ENCODE peak calls at places on chromosomes 7 and 10, in eight cellular contexts. M, I, C, J, R, B, V and L are unnamed samples.
A peak's percentile ranks its signal among the peaks of the same experiment; 100 is the strongest.

GRCh38 chr7:304574-305409 is 14.8 kb downstream of the FOXL3 start:
- DNase-seq in M (no peak), I (no peak), C (peak; percentile 41), J (no peak), R (no peak), B (no peak), V (no peak), L (no peak)

GRCh38 chr7:116353614-116354013 is 143.3 kb downstream of the TES start:
- DNase-seq in M (no peak), I (no peak), C (no peak), J (peak; percentile 77), R (no peak), B (peak; percentile 67), V (peak; percentile 62), L (no peak)

GRCh38 chr7:17501461-17502208 is 203.2 kb downstream of the AHR start:
- DNase-seq in M (peak; percentile 67), I (peak; percentile 57), C (no peak), J (no peak), R (no peak), B (no peak), V (no peak), L (no peak)

GRCh38 chr10:112859793-112860192 is 90.3 kb upstream of the TCF7L2 start:
- DNase-seq in M (no peak), I (no peak), C (no peak), J (no peak), R (no peak), B (no peak), V (no peak), L (no peak)

GRCh38 chr7:27254625-27255024 is 12.0 kb downstream of the EVX1 start:
- DNase-seq in M (no peak), I (no peak), C (no peak), J (no peak), R (no peak), B (no peak), V (no peak), L (no peak)

GRCh38 chr10:123213192-123213591 is 59.0 kb downstream of the BUB3 start:
- DNase-seq in M (no peak), I (no peak), C (no peak), J (no peak), R (no peak), B (no peak), V (no peak), L (no peak)

GRCh38 chr10:62613429-62613828 is 191.1 kb upstream of the ADO start:
- DNase-seq in M (peak; percentile 61), I (peak; percentile 60), C (no peak), J (no peak), R (no peak), B (no peak), V (no peak), L (no peak)

GRCh38 chr7:21504021-21504420 is 38.8 kb upstream of the DNAH11 start:
- DNase-seq in M (no peak), I (no peak), C (no peak), J (peak; percentile 11), R (no peak), B (no peak), V (no peak), L (no peak)

GRCh38 chr7:87146740-87147386 is 5.4 kb upstream of the DMTF1 start:
- DNase-seq in M (no peak), I (no peak), C (peak; percentile 78), J (peak; percentile 6), R (peak; percentile 59), B (no peak), V (no peak), L (no peak)

GRCh38 chr10:60235001-60235400 is 154.7 kb downstream of the ANK3 start:
- DNase-seq in M (peak; percentile 64), I (peak; percentile 75), C (no peak), J (no peak), R (no peak), B (no peak), V (peak; percentile 42), L (no peak)

GRCh38 chr10:110918633-110919348 is at the start of gene BBIP1:
- DNase-seq in M (peak; percentile 100), I (peak; percentile 100), C (peak; percentile 99), J (no peak), R (no peak), B (no peak), V (no peak), L (peak; percentile 92)

GRCh38 chr7:116952640-116953371 is 495 bp upstream of the ST7 start:
- DNase-seq in M (peak; percentile 50), I (peak; percentile 41), C (no peak), J (peak; percentile 85), R (peak; percentile 71), B (peak; percentile 81), V (peak; percentile 54), L (peak; percentile 72)

GRCh38 chr10:132443605-132443997 is 46.6 kb downstream of the PWWP2B start:
- DNase-seq in M (peak; percentile 37), I (peak; percentile 40), C (peak; percentile 93), J (peak; percentile 42), R (no peak), B (no peak), V (no peak), L (no peak)

GRCh38 chr10:131736321-131736980 is 164.4 kb upstream of the PPP2R2D start:
- DNase-seq in M (no peak), I (no peak), C (peak; percentile 69), J (no peak), R (peak; percentile 25), B (no peak), V (no peak), L (peak; percentile 61)

GRCh38 chr10:36183726-36184125 is 541.6 kb upstream of the FZD8 start:
- DNase-seq in M (no peak), I (no peak), C (no peak), J (no peak), R (no peak), B (no peak), V (no peak), L (no peak)

GRCh38 chr10:86868353-86868752 is 89.1 kb downstream of the MMRN2 start:
- DNase-seq in M (peak; percentile 64), I (no peak), C (no peak), J (no peak), R (peak; percentile 94), B (no peak), V (peak; percentile 46), L (peak; percentile 79)

GRCh38 chr10:102762401-102763015 is 18.8 kb downstream of the WBP1L start:
- DNase-seq in M (no peak), I (no peak), C (no peak), J (no peak), R (no peak), B (no peak), V (no peak), L (no peak)

GRCh38 chr7:150371996-150372270 is 3.3 kb downstream of the REPIN1 start:
- DNase-seq in M (no peak), I (no peak), C (no peak), J (no peak), R (peak; percentile 44), B (no peak), V (no peak), L (no peak)

GRCh38 chr7:137579913-137580640 is 236.5 kb upstream of the PTN start:
- DNase-seq in M (peak; percentile 95), I (peak; percentile 83), C (no peak), J (no peak), R (no peak), B (no peak), V (no peak), L (no peak)

GRCh38 chr10:4771554-4772201 is 54.3 kb upstream of the AKR1E2 start:
- DNase-seq in M (peak; percentile 88), I (peak; percentile 90), C (no peak), J (no peak), R (no peak), B (no peak), V (no peak), L (no peak)

GRCh38 chr7:130384371-130384801 is 4.1 kb downstream of the CPA1 start:
- DNase-seq in M (no peak), I (no peak), C (no peak), J (no peak), R (no peak), B (peak; percentile 43), V (no peak), L (no peak)

GRCh38 chr7:8434290-8435002 is 1.0 kb downstream of the NXPH1 start:
- DNase-seq in M (no peak), I (no peak), C (peak; percentile 40), J (no peak), R (peak; percentile 79), B (no peak), V (no peak), L (peak; percentile 68)

GRCh38 chr7:141294122-141294829 is 220.4 kb downstream of the TMEM178B start:
- DNase-seq in M (no peak), I (no peak), C (no peak), J (no peak), R (no peak), B (no peak), V (no peak), L (no peak)

GRCh38 chr7:5678295-5679046 is 103.0 kb downstream of the RNF216 start:
- DNase-seq in M (no peak), I (no peak), C (peak; percentile 72), J (no peak), R (peak; percentile 57), B (no peak), V (no peak), L (no peak)
- TF ChIP-seq CTCF in M (no peak), I (no peak), C (no peak), J (no peak), R (no peak), B (peak; percentile 5), V (no peak), L (peak; percentile 39)

GRCh38 chr10:15381420-15381819 is 10.3 kb upstream of the FAM171A1 start:
- DNase-seq in M (no peak), I (no peak), C (no peak), J (no peak), R (no peak), B (no peak), V (no peak), L (no peak)

GRCh38 chr10:15379043-15379442 is 8.0 kb upstream of the FAM171A1 start:
- DNase-seq in M (no peak), I (no peak), C (no peak), J (no peak), R (peak; percentile 51), B (no peak), V (no peak), L (no peak)

GRCh38 chr10:15374156-15374555 is 3.1 kb upstream of the FAM171A1 start:
- DNase-seq in M (no peak), I (no peak), C (no peak), J (no peak), R (peak; percentile 59), B (no peak), V (no peak), L (no peak)

GRCh38 chr10:15374561-15374960 is 3.5 kb upstream of the FAM171A1 start:
- DNase-seq in M (no peak), I (no peak), C (no peak), J (no peak), R (no peak), B (no peak), V (no peak), L (no peak)

GRCh38 chr10:15378569-15378968 is 7.5 kb upstream of the FAM171A1 start:
- DNase-seq in M (no peak), I (no peak), C (no peak), J (no peak), R (peak; percentile 67), B (no peak), V (no peak), L (no peak)
- TF ChIP-seq CTCF in M (no peak), I (peak; percentile 3), C (no peak), J (no peak), R (peak; percentile 46), B (no peak), V (no peak), L (no peak)

GRCh38 chr7:133139350-133139749 is 57.5 kb upstream of the CHCHD3 start:
- DNase-seq in M (peak; percentile 47), I (peak; percentile 63), C (no peak), J (peak; percentile 6), R (peak; percentile 94), B (no peak), V (no peak), L (no peak)
- TF ChIP-seq CTCF in M (peak; percentile 46), I (peak; percentile 23), C (no peak), J (peak; percentile 13), R (peak; percentile 82), B (no peak), V (no peak), L (peak; percentile 61)

GRCh38 chr7:94436018-94436604 is 41.4 kb downstream of the COL1A2 start:
- DNase-seq in M (peak; percentile 74), I (peak; percentile 84), C (no peak), J (peak; percentile 76), R (peak; percentile 87), B (no peak), V (peak; percentile 61), L (no peak)
- TF ChIP-seq CTCF in M (peak; percentile 78), I (peak; percentile 86), C (peak; percentile 68), J (peak; percentile 74), R (peak; percentile 92), B (peak; percentile 57), V (peak; percentile 78), L (peak; percentile 92)